ENCODE peak calls at places on chromosome 4, in eight cellular contexts. A is GM04504; V is NCI-H1417; I is stimulated activated naive B cell treated with anti-CD40 and anti-IgM and Interleukin-4, amounts not matched to agents 10 μg/mL and 1 μg/mL and 100 μg/mL, for 72 hours; Y is activated CD4-positive, alpha-beta T cell treated with anti-CD3 and anti-CD28 coated beads, Interleukin-2, amount 50 U/mL, for 24 hours; L is NCI-H446 treated with DMSO at 0.1 percent for 48 hours; X is GM23248; P is GM13976. K is an unnamed sample.

GRCh38 chr4:168708108-168708507 is 211.3 kb downstream of the PALLD start:
- DNase-seq in A (no peak), V (no peak), I (no peak), Y (no peak), L (no peak), X (peak; percentile 39), P (no peak), K (no peak)

GRCh38 chr4:137735561-137736104 is 203.3 kb upstream of the PCDH18 start:
- DNase-seq in A (no peak), V (no peak), I (no peak), Y (no peak), L (no peak), X (no peak), P (no peak), K (no peak)

GRCh38 chr4:107800686-107801085 is 24.0 kb upstream of the SGMS2 start:
- DNase-seq in A (no peak), V (no peak), I (no peak), Y (no peak), L (no peak), X (no peak), P (no peak), K (no peak)

GRCh38 chr4:150358691-150359090 is 223.3 kb upstream of the MAB21L2 start:
- DNase-seq in A (no peak), V (no peak), I (no peak), Y (no peak), L (peak; percentile 54), X (no peak), P (no peak), K (no peak)

GRCh38 chr4:108535757-108536156 is 84.6 kb upstream of the RPL34 start:
- DNase-seq in A (no peak), V (no peak), I (no peak), Y (no peak), L (no peak), X (no peak), P (no peak), K (no peak)

GRCh38 chr4:108215055-108215454 is 46.3 kb upstream of the LEF1 start:
- DNase-seq in A (no peak), V (no peak), I (no peak), Y (no peak), L (no peak), X (no peak), P (no peak), K (no peak)

GRCh38 chr4:175048111-175048784 is 130.1 kb downstream of the ADAM29 start:
- DNase-seq in A (no peak), V (no peak), I (no peak), Y (no peak), L (no peak), X (no peak), P (no peak), K (no peak)

GRCh38 chr4:139025841-139026240 is 10.3 kb downstream of the NOCT start:
- DNase-seq in A (no peak), V (no peak), I (no peak), Y (no peak), L (no peak), X (peak; percentile 11), P (no peak), K (no peak)

GRCh38 chr4:8146158-8146557 is 12.5 kb downstream of the ABLIM2 start:
- DNase-seq in A (no peak), V (peak; percentile 65), I (no peak), Y (no peak), L (no peak), X (no peak), P (no peak), K (no peak)

GRCh38 chr4:16225996-16226815 is at the start of gene TAPT1:
- DNase-seq in A (peak; percentile 31), V (peak; percentile 82), I (peak; percentile 71), Y (peak; percentile 63), L (no peak), X (peak; percentile 89), P (peak; percentile 90), K (peak; percentile 60)

GRCh38 chr4:72924814-72925213 is 144.7 kb downstream of the COX18 start:
- DNase-seq in A (no peak), V (no peak), I (no peak), Y (no peak), L (no peak), X (no peak), P (no peak), K (no peak)

GRCh38 chr4:112321768-112322684 is 24.9 kb downstream of the ALPK1 start:
- DNase-seq in A (peak; percentile 27), V (peak; percentile 50), I (peak; percentile 34), Y (peak; percentile 72), L (peak; percentile 24), X (peak; percentile 67), P (peak; percentile 58), K (peak; percentile 68)

GRCh38 chr4:112361181-112361791 is 64.1 kb downstream of the ALPK1 start:
- DNase-seq in A (no peak), V (no peak), I (peak; percentile 90), Y (no peak), L (no peak), X (no peak), P (no peak), K (no peak)

GRCh38 chr4:153788419-153789276 is at the start of gene SFRP2:
- DNase-seq in A (no peak), V (no peak), I (no peak), Y (no peak), L (no peak), X (peak; percentile 52), P (peak; percentile 34), K (no peak)

GRCh38 chr4:32184186-32184585 is 1464.0 kb downstream of the PCDH7 start:
- DNase-seq in A (no peak), V (no peak), I (no peak), Y (no peak), L (no peak), X (no peak), P (no peak), K (no peak)

GRCh38 chr4:74190332-74190731 is 32.4 kb downstream of the MTHFD2L start:
- DNase-seq in A (no peak), V (no peak), I (no peak), Y (no peak), L (no peak), X (no peak), P (no peak), K (no peak)

GRCh38 chr4:140937866-140938265 is 181.7 kb upstream of the TBC1D9 start:
- DNase-seq in A (peak; percentile 75), V (no peak), I (no peak), Y (no peak), L (peak; percentile 43), X (peak; percentile 92), P (no peak), K (no peak)

GRCh38 chr4:27791640-27792039 is 931.0 kb downstream of the STIM2 start:
- DNase-seq in A (no peak), V (no peak), I (no peak), Y (no peak), L (no peak), X (peak; percentile 4), P (no peak), K (no peak)

GRCh38 chr4:113524505-113525186 is 236.9 kb downstream of the CAMK2D start:
- DNase-seq in A (no peak), V (no peak), I (no peak), Y (no peak), L (no peak), X (no peak), P (no peak), K (no peak)

GRCh38 chr4:11428701-11429571 is at the start of gene HS3ST1:
- DNase-seq in A (no peak), V (peak; percentile 91), I (peak; percentile 84), Y (peak; percentile 15), L (no peak), X (peak; percentile 27), P (peak; percentile 80), K (peak; percentile 15)

GRCh38 chr4:128302775-128303174 is 15.2 kb upstream of the PGRMC2 start:
- DNase-seq in A (no peak), V (no peak), I (no peak), Y (no peak), L (no peak), X (no peak), P (no peak), K (no peak)

GRCh38 chr4:105495667-105496066 is 21.8 kb upstream of the PPA2 start:
- DNase-seq in A (no peak), V (no peak), I (no peak), Y (no peak), L (no peak), X (peak; percentile 2), P (no peak), K (no peak)

GRCh38 chr4:139550724-139551429 is 5.1 kb downstream of the SETD7 start:
- DNase-seq in A (no peak), V (no peak), I (no peak), Y (no peak), L (no peak), X (peak; percentile 41), P (no peak), K (no peak)

GRCh38 chr4:107736924-107737448 is 17.0 kb upstream of the PAPSS1 start:
- DNase-seq in A (no peak), V (no peak), I (no peak), Y (peak; percentile 44), L (peak; percentile 14), X (peak; percentile 58), P (peak; percentile 44), K (peak; percentile 35)

GRCh38 chr4:108224628-108225053 is 55.9 kb upstream of the LEF1 start:
- DNase-seq in A (no peak), V (no peak), I (no peak), Y (no peak), L (no peak), X (peak; percentile 19), P (no peak), K (no peak)

GRCh38 chr4:72971572-72971971 is 97.9 kb downstream of the COX18 start:
- DNase-seq in A (peak; percentile 55), V (no peak), I (no peak), Y (no peak), L (no peak), X (peak; percentile 90), P (no peak), K (no peak)

GRCh38 chr4:151152033-151152432 is 52.6 kb downstream of the RPS3A start:
- DNase-seq in A (no peak), V (no peak), I (no peak), Y (no peak), L (no peak), X (peak; percentile 7), P (no peak), K (no peak)

GRCh38 chr4:11497972-11498371 is 69.3 kb upstream of the HS3ST1 start:
- DNase-seq in A (no peak), V (no peak), I (no peak), Y (no peak), L (no peak), X (no peak), P (no peak), K (no peak)

GRCh38 chr4:26015133-26015651 is 101.2 kb downstream of the SMIM20 start:
- DNase-seq in A (peak; percentile 100), V (no peak), I (no peak), Y (no peak), L (peak; percentile 7), X (peak; percentile 100), P (no peak), K (no peak)

GRCh38 chr4:18733956-18734872 is 712.7 kb upstream of the LCORL start:
- DNase-seq in A (no peak), V (no peak), I (no peak), Y (no peak), L (peak; percentile 13), X (no peak), P (no peak), K (no peak)

GRCh38 chr4:3313556-3314228 is 20.9 kb downstream of the RGS12 start:
- DNase-seq in A (no peak), V (no peak), I (no peak), Y (no peak), L (no peak), X (no peak), P (no peak), K (no peak)

GRCh38 chr4:95957054-95957453 is 117.2 kb downstream of the PDHA2 start:
- DNase-seq in A (no peak), V (no peak), I (no peak), Y (no peak), L (no peak), X (no peak), P (no peak), K (no peak)

GRCh38 chr4:172202480-172203076 is 389.4 kb downstream of the GALNTL6 start:
- DNase-seq in A (peak; percentile 14), V (peak; percentile 9), I (no peak), Y (no peak), L (no peak), X (peak; percentile 51), P (peak; percentile 24), K (no peak)

GRCh38 chr4:24659241-24659961 is 75.0 kb upstream of the DHX15 start:
- DNase-seq in A (no peak), V (peak; percentile 76), I (no peak), Y (no peak), L (no peak), X (peak; percentile 3), P (no peak), K (no peak)